ENCODE peak calls at places on chromosomes 3 and 15, in four cellular contexts. L is esophagus squamous epithelium, H is GM06990, E is cardiac muscle cell. M is an unnamed sample.

GRCh38 chr3:109115451-109115850 is 2.5 kb downstream of the MORC1 start:
- DNase-seq in L (no peak), H (no peak), E (no peak), M (no peak)

GRCh38 chr3:183439510-183439909 is 11.1 kb upstream of the MCF2L2 start:
- DNase-seq in L (no peak), H (no peak), E (no peak), M (no peak)

GRCh38 chr15:48555244-48555804 is 90.2 kb downstream of the FBN1 start:
- DNase-seq in L (no peak), H (no peak), E (no peak), M (peak)

GRCh38 chr3:171061749-171062148 is 35.2 kb upstream of the SLC2A2 start:
- DNase-seq in L (no peak), H (no peak), E (no peak), M (no peak)

GRCh38 chr3:147424325-147424910 is 15.3 kb downstream of the ZIC1 start:
- DNase-seq in L (no peak), H (no peak), E (no peak), M (no peak)

GRCh38 chr3:59017617-59017984 is 32.2 kb downstream of the CFAP20DC start:
- DNase-seq in L (no peak), H (no peak), E (no peak), M (no peak)

GRCh38 chr15:101381671-101382212 is 86.7 kb upstream of the SNRPA1 start:
- DNase-seq in L (no peak), H (no peak), E (no peak), M (no peak)

GRCh38 chr3:14803101-14803980 is 15.4 kb upstream of the FGD5 start:
- DNase-seq in L (no peak), H (no peak), E (no peak), M (no peak)

GRCh38 chr15:39628821-39629220 is 47.9 kb downstream of the THBS1 start:
- DNase-seq in L (no peak), H (no peak), E (no peak), M (no peak)

GRCh38 chr3:151135548-151136337 is 50.3 kb downstream of the MED12L start:
- DNase-seq in L (no peak), H (no peak), E (peak), M (no peak)

GRCh38 chr3:108713801-108714200 is 43.4 kb downstream of the RETNLB start:
- DNase-seq in L (no peak), H (no peak), E (no peak), M (no peak)

GRCh38 chr15:42650208-42651066 is 75.0 kb downstream of the STARD9 start:
- DNase-seq in L (no peak), H (peak), E (peak), M (peak)

GRCh38 chr15:78347586-78348543 is 7.7 kb downstream of the CRABP1 start:
- DNase-seq in L (no peak), H (no peak), E (no peak), M (no peak)

GRCh38 chr3:187125319-187126031 is 13.8 kb downstream of the RPL39L start:
- DNase-seq in L (no peak), H (peak), E (no peak), M (no peak)

GRCh38 chr3:8937064-8938020 is 25.9 kb downstream of the RAD18 start:
- DNase-seq in L (no peak), H (no peak), E (no peak), M (peak)

GRCh38 chr3:69710153-69710977 is 28.9 kb upstream of the MITF start:
- DNase-seq in L (no peak), H (no peak), E (no peak), M (peak)

GRCh38 chr3:165816209-165816608 is 21.0 kb downstream of the BCHE start:
- DNase-seq in L (no peak), H (no peak), E (no peak), M (no peak)

GRCh38 chr3:46917257-46917656 is 39.7 kb downstream of the PTH1R start:
- DNase-seq in L (no peak), H (no peak), E (no peak), M (no peak)

GRCh38 chr3:128493221-128494151 is 485 bp upstream of the GATA2 start:
- DNase-seq in L (no peak), H (no peak), E (no peak), M (no peak)

GRCh38 chr15:74134387-74135027 is 4.1 kb downstream of the ISLR2 start:
- DNase-seq in L (no peak), H (peak), E (peak), M (peak)

GRCh38 chr3:58899159-58899952 is 150.5 kb downstream of the CFAP20DC start:
- DNase-seq in L (no peak), H (peak), E (peak), M (peak)

GRCh38 chr15:92809064-92809879 is 90.9 kb upstream of the CHD2 start:
- DNase-seq in L (peak), H (peak), E (peak), M (peak)

GRCh38 chr15:70892912-70893560 is 410 bp downstream of the LRRC49 start:
- DNase-seq in L (no peak), H (no peak), E (peak), M (peak)

GRCh38 chr3:195441971-195442572 is 748 bp downstream of the ACAP2 start:
- DNase-seq in L (no peak), H (peak), E (peak), M (peak)

GRCh38 chr15:98896002-98896721 is 111.4 kb downstream of the PGPEP1L start:
- DNase-seq in L (no peak), H (no peak), E (no peak), M (no peak)

GRCh38 chr3:11629716-11630115 is 14.0 kb downstream of the VGLL4 start:
- DNase-seq in L (no peak), H (no peak), E (no peak), M (no peak)

GRCh38 chr3:16741103-16741758 is 136.0 kb upstream of the DAZL start:
- DNase-seq in L (no peak), H (no peak), E (no peak), M (peak)

GRCh38 chr15:37111427-37111717 is 11.0 kb upstream of the MEIS2 start:
- DNase-seq in L (no peak), H (no peak), E (no peak), M (no peak)

GRCh38 chr15:40941528-40942336 is 11.5 kb upstream of the CHAC1 start:
- DNase-seq in L (no peak), H (peak), E (peak), M (peak)

GRCh38 chr3:64548200-64548889 is 139.5 kb downstream of the ADAMTS9 start:
- DNase-seq in L (no peak), H (no peak), E (no peak), M (peak)

GRCh38 chr3:147680820-147681488 is 271.8 kb downstream of the ZIC1 start:
- DNase-seq in L (no peak), H (no peak), E (peak), M (no peak)

GRCh38 chr15:74598126-74598842 is 17.4 kb upstream of the CLK3 start:
- DNase-seq in L (peak), H (peak), E (peak), M (peak)

GRCh38 chr3:186268616-186269448 is 93.2 kb downstream of the DGKG start:
- DNase-seq in L (no peak), H (no peak), E (no peak), M (peak)

GRCh38 chr3:76561494-76562242 is 478.2 kb upstream of the ROBO2 start:
- DNase-seq in L (no peak), H (no peak), E (no peak), M (peak)

GRCh38 chr3:138187296-138188012 is at the start of gene ARMC8:
- DNase-seq in L (peak), H (no peak), E (peak), M (no peak)

GRCh38 chr15:30974112-30974511 is 17.3 kb downstream of the MTMR10 start:
- DNase-seq in L (no peak), H (no peak), E (no peak), M (no peak)

GRCh38 chr3:184320099-184320445 is 5.7 kb downstream of the EIF4G1 start:
- DNase-seq in L (peak), H (no peak), E (no peak), M (peak)

DNA sequence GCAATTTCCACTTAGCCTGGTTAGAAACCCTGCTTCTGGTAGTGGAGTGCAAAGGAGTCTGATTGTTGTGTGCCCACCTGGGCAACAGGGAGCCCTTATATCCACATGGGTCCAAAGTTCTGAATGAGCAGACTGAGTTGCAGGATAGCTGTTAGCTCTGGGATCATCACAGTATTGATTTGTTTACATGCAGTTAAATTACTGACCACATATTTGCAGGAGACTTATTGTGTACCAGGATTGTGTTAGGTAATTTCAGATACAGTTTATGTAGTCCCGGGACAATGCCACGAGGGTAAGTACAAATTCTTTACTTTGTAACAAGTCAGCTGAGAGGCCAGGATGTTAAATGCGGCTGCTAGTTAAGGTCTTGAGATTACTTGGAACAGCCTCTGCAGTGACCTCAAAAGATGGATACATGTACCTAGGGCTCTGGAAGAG is 18.8 kb downstream of the ARHGEF26 start:
- DNase-seq in L (no peak), H (no peak), E (no peak), M (no peak)
- H3K4me3 ChIP-seq in L (no peak), H (no peak), E (no peak), M (no peak)

GRCh38 chr3:114880078-114880477 is 267.0 kb downstream of the ZBTB20 start:
- DNase-seq in L (no peak), H (no peak), E (no peak), M (no peak)

GRCh38 chr3:114879059-114880031 is 267.7 kb downstream of the ZBTB20 start:
- DNase-seq in L (no peak), H (no peak), E (no peak), M (peak)

GRCh38 chr3:114878119-114878839 is 268.8 kb downstream of the ZBTB20 start:
- DNase-seq in L (no peak), H (no peak), E (no peak), M (peak)

GRCh38 chr3:114874447-114874846 is 272.6 kb downstream of the ZBTB20 start:
- DNase-seq in L (no peak), H (no peak), E (no peak), M (no peak)

GRCh38 chr3:114877378-114878118 is 269.5 kb downstream of the ZBTB20 start:
- DNase-seq in L (no peak), H (no peak), E (no peak), M (no peak)
- H3K4me3 ChIP-seq in L (no peak), H (no peak), E (no peak), M (no peak)

DNA sequence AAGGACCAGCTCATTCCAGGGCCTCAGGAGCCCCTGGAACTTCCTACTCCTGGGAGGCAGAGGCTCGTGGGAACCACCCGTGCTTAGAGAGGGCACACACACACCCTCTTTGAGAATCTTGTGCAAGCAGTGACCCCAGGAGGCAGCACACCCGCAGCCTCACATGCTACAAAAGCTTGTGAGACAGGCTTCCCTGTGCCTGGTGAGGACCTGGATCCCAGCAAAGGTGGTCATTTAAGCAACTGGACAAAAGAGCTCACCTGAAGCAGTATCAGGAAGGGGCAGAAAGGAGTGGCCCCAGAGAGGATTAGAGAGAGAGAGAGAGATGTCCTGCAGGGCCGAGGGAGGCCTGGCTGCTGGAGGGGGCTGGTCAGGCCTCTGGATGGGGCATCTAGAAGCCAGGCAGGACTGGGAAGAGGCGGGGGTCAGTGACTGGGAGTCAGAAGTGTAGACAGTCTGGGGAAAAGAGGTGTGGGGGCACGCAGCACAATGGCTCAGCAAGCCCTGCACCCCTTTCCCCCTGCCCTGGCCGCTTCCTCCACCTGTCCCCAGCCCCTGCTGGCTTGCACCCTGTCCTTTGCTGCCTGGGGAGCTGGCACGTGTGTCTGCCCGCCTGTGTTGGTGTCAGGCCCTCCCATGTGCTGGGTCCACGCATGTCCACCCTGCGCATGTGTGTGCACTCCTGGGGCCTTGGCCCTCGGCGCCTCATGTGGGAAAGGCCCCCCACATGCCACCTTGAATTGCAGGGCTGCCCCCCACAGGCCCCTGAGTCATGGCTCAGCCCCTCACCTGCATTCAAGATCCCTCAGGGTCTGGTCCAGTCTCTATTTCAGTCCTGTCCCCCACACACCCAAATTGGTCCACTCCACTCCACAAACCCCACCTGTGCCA is 36.9 kb downstream of the TSPAN3 start:
- DNase-seq in L (no peak), H (no peak), E (no peak), M (no peak)
- H3K4me3 ChIP-seq in L (no peak), H (no peak), E (no peak), M (no peak)

GRCh38 chr3:27713435-27713880 is 8.7 kb downstream of the EOMES start:
- DNase-seq in L (no peak), H (no peak), E (peak), M (peak)

GRCh38 chr3:27715454-27715806 is 6.7 kb downstream of the EOMES start:
- DNase-seq in L (no peak), H (no peak), E (no peak), M (no peak)

GRCh38 chr3:27714692-27715453 is 7.2 kb downstream of the EOMES start:
- DNase-seq in L (no peak), H (peak), E (peak), M (peak)

GRCh38 chr3:27713066-27713400 is 9.1 kb downstream of the EOMES start:
- DNase-seq in L (no peak), H (no peak), E (no peak), M (peak)

GRCh38 chr3:27714101-27714526 is 8.0 kb downstream of the EOMES start:
- DNase-seq in L (no peak), H (no peak), E (peak), M (no peak)
- H3K4me3 ChIP-seq in L (peak), H (no peak), E (peak), M (peak)

GRCh38 chr3:197478746-197479668 is 76.8 kb downstream of the BDH1 start:
- DNase-seq in L (no peak), H (no peak), E (no peak), M (no peak)

GRCh38 chr3:197476126-197476525 is 79.6 kb downstream of the BDH1 start:
- DNase-seq in L (no peak), H (no peak), E (no peak), M (no peak)

GRCh38 chr3:197472151-197472550 is 83.6 kb downstream of the BDH1 start:
- DNase-seq in L (no peak), H (no peak), E (no peak), M (no peak)

GRCh38 chr3:197471221-197472010 is 84.4 kb downstream of the BDH1 start:
- DNase-seq in L (no peak), H (no peak), E (no peak), M (no peak)

DNA sequence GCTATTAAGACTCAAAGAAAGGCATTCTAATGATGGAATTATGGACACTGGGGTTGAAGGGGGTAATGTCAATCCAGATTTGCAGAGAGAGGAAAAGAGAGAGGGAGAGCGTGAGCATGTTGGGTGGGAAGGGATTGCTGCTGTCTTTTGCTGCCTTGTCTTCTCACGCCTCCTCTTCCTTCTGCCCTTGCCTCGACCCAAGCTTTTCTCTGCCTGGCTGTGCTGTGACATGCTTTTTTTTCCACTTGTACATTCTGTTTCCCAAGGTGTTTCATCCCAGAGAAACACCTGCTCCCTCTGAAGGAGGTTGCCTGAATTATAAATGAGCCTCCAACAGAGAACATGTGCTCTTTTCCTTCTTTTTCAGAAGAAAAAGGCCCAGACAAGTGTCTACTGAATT is 80.3 kb downstream of the BDH1 start:
- DNase-seq in L (no peak), H (no peak), E (no peak), M (no peak)
- H3K4me3 ChIP-seq in L (no peak), H (no peak), E (no peak), M (no peak)

GRCh38 chr3:143806043-143806442 is 42.2 kb downstream of the SLC9A9 start:
- DNase-seq in L (no peak), H (no peak), E (no peak), M (no peak)
- H3K4me3 ChIP-seq in L (no peak), H (no peak), E (no peak), M (no peak)

M was measured in foreskin fibroblast.